ENCODE peak calls at places on chromosomes 7 and 10, in five cellular contexts. O is Panc1; E is fibroblast of lung; Z is cardiac muscle cell; N is CD8-positive, alpha-beta memory T cell. S is an unnamed sample. For H3K36me3, the result is how much of the 10 kb centered on the place peaks cover.

GRCh38 chr10:49556723-49557122 is 17.8 kb upstream of the ERCC6 start:
- DNase-seq in Z (no peak), O (no peak), N (no peak), E (no peak), S (no peak)

GRCh38 chr10:82867056-82867455 is 992.1 kb downstream of the NRG3 start:
- DNase-seq in E (no peak), O (no peak), Z (no peak), N (no peak), S (no peak)

GRCh38 chr10:75499556-75499955 is 68.1 kb downstream of the LRMDA start:
- DNase-seq in Z (no peak), N (no peak), O (no peak), E (no peak), S (no peak)

GRCh38 chr10:44049301-44050015 is 335.4 kb downstream of the CXCL12 start:
- DNase-seq in N (no peak), Z (no peak), O (no peak), E (no peak), S (no peak)

GRCh38 chr10:79602953-79603352 is 7.8 kb upstream of the SFTPA1 start:
- DNase-seq in N (no peak), O (no peak), Z (no peak), E (no peak), S (no peak)

GRCh38 chr10:127976701-127977367 is 69.9 kb downstream of the PTPRE start:
- DNase-seq in O (no peak), Z (no peak), N (no peak), E (no peak), S (no peak)

GRCh38 chr7:7681191-7681935 is 37.0 kb downstream of the RPA3 start:
- DNase-seq in N (peak), E (peak), Z (peak), O (peak), S (peak)

GRCh38 chr7:28191751-28192150 is 11.2 kb upstream of the JAZF1 start:
- DNase-seq in E (no peak), Z (no peak), N (no peak), O (no peak), S (no peak)

GRCh38 chr7:131010029-131010705 is 276.2 kb upstream of the KLF14 start:
- DNase-seq in N (no peak), Z (no peak), E (no peak), O (no peak), S (no peak)

GRCh38 chr10:30415613-30416012 is 18.4 kb upstream of the MAP3K8 start:
- DNase-seq in O (no peak), Z (no peak), N (no peak), E (no peak), S (no peak)

GRCh38 chr10:17023386-17024298 is 106.0 kb downstream of the CUBN start:
- DNase-seq in O (no peak), N (peak), Z (peak), E (peak), S (peak)

GRCh38 chr10:31018977-31019376 is 12.7 kb downstream of the ZNF438 start:
- DNase-seq in N (no peak), O (no peak), Z (no peak), E (no peak), S (no peak)

GRCh38 chr7:154493594-154493993 is 441.4 kb downstream of the DPP6 start:
- DNase-seq in O (no peak), Z (no peak), N (no peak), E (no peak), S (no peak)

GRCh38 chr10:5564537-5565204 is 39.9 kb downstream of the CALML3 start:
- DNase-seq in N (no peak), O (no peak), Z (no peak), E (no peak), S (peak)

DNA sequence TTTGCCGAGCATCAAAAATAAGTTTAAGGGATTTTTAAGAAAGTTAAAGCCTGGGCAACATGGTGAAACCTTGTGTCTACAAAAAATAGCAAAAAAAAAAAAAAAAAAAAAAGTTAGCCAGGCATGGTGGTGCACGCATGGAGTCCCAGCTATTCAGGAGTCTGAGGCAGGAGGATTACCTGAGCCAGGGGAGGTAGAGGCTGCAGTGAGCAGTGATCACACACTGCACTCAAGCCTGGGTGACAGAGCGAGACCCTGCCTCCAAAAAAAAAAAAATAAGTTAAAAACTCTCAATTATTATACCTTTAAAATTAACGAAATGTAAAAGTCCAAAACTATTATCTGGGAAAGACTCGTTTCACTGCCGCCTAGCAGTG is 35.0 kb upstream of the DAGLB start:
- DNase-seq in N (no peak), Z (no peak), O (no peak), E (no peak), S (no peak)
- H3K27ac ChIP-seq in N (peak), Z (peak), O (peak), E (peak), S (peak)

GRCh38 chr7:87173456-87173855 is 21.2 kb downstream of the DMTF1 start:
- DNase-seq in O (no peak), Z (no peak), E (no peak), N (no peak), S (no peak)

GRCh38 chr7:87179180-87179579 is 26.9 kb downstream of the DMTF1 start:
- DNase-seq in E (no peak), N (no peak), O (no peak), Z (no peak), S (no peak)

GRCh38 chr7:87178320-87178719 is 26.1 kb downstream of the DMTF1 start:
- DNase-seq in E (no peak), N (no peak), O (no peak), Z (no peak), S (no peak)
- H3K36me3 ChIP-seq in E (under half), N (under half), O (half or more), Z (half or more), S (half or more)

DNA sequence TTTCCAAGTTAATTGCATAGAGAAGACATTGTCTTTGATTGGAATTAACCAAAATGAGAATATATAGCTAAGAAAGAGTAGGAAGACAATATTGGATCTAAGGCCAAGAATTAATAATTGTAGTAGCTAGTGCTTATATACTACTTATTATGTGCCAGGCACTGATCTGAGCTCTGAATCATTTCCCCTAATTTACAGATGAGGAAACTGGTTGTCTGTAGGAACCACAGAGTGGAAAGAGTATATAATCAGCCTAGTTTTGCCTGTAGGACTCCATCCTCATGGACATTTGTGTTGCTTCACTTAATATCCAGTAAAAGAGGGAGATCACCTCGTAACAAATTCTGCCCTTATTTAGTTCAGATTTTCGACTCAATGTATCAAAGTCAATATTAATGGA is 127.9 kb downstream of the ARID5B start:
- DNase-seq in Z (no peak), N (no peak), O (no peak), E (no peak), S (no peak)
- H3K27ac ChIP-seq in Z (no peak), N (no peak), O (no peak), E (no peak), S (no peak)

DNA sequence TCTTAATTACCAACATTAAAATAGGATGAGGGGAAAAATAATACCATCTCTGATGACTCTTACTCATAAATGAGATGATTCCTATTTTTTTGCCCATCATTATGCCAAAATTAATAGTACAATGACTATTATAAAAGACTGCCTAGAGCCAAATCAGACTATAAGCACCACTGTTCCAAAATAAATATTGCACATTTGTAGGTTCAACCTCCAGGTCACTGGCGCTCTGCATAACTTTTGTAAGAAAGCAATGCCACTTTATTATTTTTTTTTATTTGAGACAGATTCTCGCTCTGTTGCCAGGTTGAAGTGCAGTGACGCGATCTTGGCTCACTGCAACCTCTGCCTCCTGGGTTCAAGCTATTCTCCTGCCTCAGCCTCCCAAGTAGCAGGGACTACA is 142.5 kb upstream of the SP8 start:
- DNase-seq in O (no peak), Z (no peak), E (no peak), N (no peak), S (no peak)
- H3K36me3 ChIP-seq in O (under half), Z (under half), E (under half), N (under half), S (under half)

GRCh38 chr7:107530749-107531148 is 33.0 kb downstream of the COG5 start:
- DNase-seq in N (no peak), E (no peak), O (no peak), Z (no peak), S (no peak)

GRCh38 chr7:107527196-107527595 is 36.5 kb downstream of the COG5 start:
- DNase-seq in E (no peak), Z (no peak), N (no peak), O (no peak), S (no peak)

GRCh38 chr7:107528461-107528860 is 35.3 kb downstream of the COG5 start:
- DNase-seq in O (no peak), Z (no peak), N (no peak), E (peak), S (no peak)

DNA sequence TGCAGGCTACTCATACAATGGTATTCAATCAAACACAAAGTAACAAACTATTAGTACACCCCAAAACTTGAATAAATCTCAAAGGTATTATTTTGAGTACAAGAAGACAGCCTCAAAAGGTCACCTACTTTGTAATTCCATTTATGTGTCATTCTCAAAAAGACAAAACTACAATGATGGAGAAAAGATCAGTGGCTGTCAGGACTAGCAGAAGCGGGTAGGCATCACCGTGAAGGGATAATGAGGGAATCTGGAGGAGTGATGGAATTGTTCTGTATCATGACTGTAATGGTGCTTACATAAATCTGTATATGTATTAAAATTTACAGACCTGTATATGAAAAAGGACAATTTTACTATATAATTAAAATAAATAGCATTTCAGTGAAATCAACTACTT is 37.0 kb downstream of the COG5 start:
- DNase-seq in E (no peak), N (no peak), Z (no peak), O (no peak), S (no peak)
- H3K27ac ChIP-seq in E (no peak), N (no peak), Z (no peak), O (no peak), S (peak)

GRCh38 chr10:853017-853416 is 78.5 kb downstream of the LARP4B start:
- DNase-seq in E (no peak), Z (no peak), O (no peak), N (no peak), S (no peak)
- H3K36me3 ChIP-seq in E (under half), Z (under half), O (under half), N (under half), S (under half)